ENCODE peak calls at places on chromosomes 4 and X, in six cellular contexts. One of them, this sample, is unnamed.
A peak's percentile ranks its signal among the peaks of the same experiment; 100 is the strongest.

GRCh38 chrX:68261060-68261672 is 172.1 kb downstream of the OPHN1 start:
- DNase-seq in anterior cingulate cortex: no peak
- DNase-seq in brain microvascular endothelial cell: no peak
- DNase-seq in immature natural killer cell: no peak
- DNase-seq in activated CD8-positive, alpha-beta memory T cell treated with anti-CD3 and anti-CD28 coated beads, Interleukin-2, amount 10 ng/mL, durations not matched to agents 7 days and 5 days: no peak
- DNase-seq in cardiac fibroblast: peak; percentile 10
- DNase-seq in this sample: no peak

GRCh38 chr4:36053931-36054330 is 190.4 kb downstream of the ARAP2 start:
- DNase-seq in anterior cingulate cortex: no peak
- DNase-seq in brain microvascular endothelial cell: no peak
- DNase-seq in cardiac fibroblast: peak; percentile 1
- DNase-seq in activated CD8-positive, alpha-beta memory T cell treated with anti-CD3 and anti-CD28 coated beads, Interleukin-2, amount 10 ng/mL, durations not matched to agents 7 days and 5 days: no peak
- DNase-seq in immature natural killer cell: no peak
- DNase-seq in this sample: no peak

GRCh38 chrX:46185923-46186810 is 359.1 kb downstream of the ZNF674 start:
- DNase-seq in anterior cingulate cortex: no peak
- DNase-seq in brain microvascular endothelial cell: no peak
- DNase-seq in immature natural killer cell: no peak
- DNase-seq in cardiac fibroblast: no peak
- DNase-seq in activated CD8-positive, alpha-beta memory T cell treated with anti-CD3 and anti-CD28 coated beads, Interleukin-2, amount 10 ng/mL, durations not matched to agents 7 days and 5 days: no peak
- DNase-seq in this sample: no peak

GRCh38 chr4:159071178-159071968 is 31.5 kb upstream of the RAPGEF2 start:
- DNase-seq in immature natural killer cell: no peak
- DNase-seq in activated CD8-positive, alpha-beta memory T cell treated with anti-CD3 and anti-CD28 coated beads, Interleukin-2, amount 10 ng/mL, durations not matched to agents 7 days and 5 days: no peak
- DNase-seq in cardiac fibroblast: peak; percentile 35
- DNase-seq in anterior cingulate cortex: no peak
- DNase-seq in brain microvascular endothelial cell: peak; percentile 53
- DNase-seq in this sample: no peak

GRCh38 chrX:119870626-119871131 is 854 bp downstream of the RNF113A start:
- DNase-seq in cardiac fibroblast: peak; percentile 15
- DNase-seq in immature natural killer cell: peak; percentile 28
- DNase-seq in activated CD8-positive, alpha-beta memory T cell treated with anti-CD3 and anti-CD28 coated beads, Interleukin-2, amount 10 ng/mL, durations not matched to agents 7 days and 5 days: peak; percentile 58
- DNase-seq in brain microvascular endothelial cell: peak; percentile 22
- DNase-seq in anterior cingulate cortex: peak; percentile 30
- DNase-seq in this sample: peak; percentile 8

GRCh38 chr4:186878203-186878800 is 154.6 kb upstream of the FAT1 start:
- DNase-seq in anterior cingulate cortex: no peak
- DNase-seq in activated CD8-positive, alpha-beta memory T cell treated with anti-CD3 and anti-CD28 coated beads, Interleukin-2, amount 10 ng/mL, durations not matched to agents 7 days and 5 days: no peak
- DNase-seq in brain microvascular endothelial cell: no peak
- DNase-seq in cardiac fibroblast: no peak
- DNase-seq in immature natural killer cell: no peak
- DNase-seq in this sample: no peak

GRCh38 chr4:138655970-138656369 is 359.6 kb upstream of the NOCT start:
- DNase-seq in activated CD8-positive, alpha-beta memory T cell treated with anti-CD3 and anti-CD28 coated beads, Interleukin-2, amount 10 ng/mL, durations not matched to agents 7 days and 5 days: no peak
- DNase-seq in anterior cingulate cortex: no peak
- DNase-seq in immature natural killer cell: no peak
- DNase-seq in cardiac fibroblast: no peak
- DNase-seq in brain microvascular endothelial cell: no peak
- DNase-seq in this sample: no peak

GRCh38 chr4:99868126-99868596 is 26.1 kb downstream of the LAMTOR3 start:
- DNase-seq in cardiac fibroblast: no peak
- DNase-seq in activated CD8-positive, alpha-beta memory T cell treated with anti-CD3 and anti-CD28 coated beads, Interleukin-2, amount 10 ng/mL, durations not matched to agents 7 days and 5 days: peak; percentile 64
- DNase-seq in anterior cingulate cortex: no peak
- DNase-seq in immature natural killer cell: no peak
- DNase-seq in brain microvascular endothelial cell: peak; percentile 32
- DNase-seq in this sample: no peak

GRCh38 chrX:48989483-48989882 is 12.6 kb downstream of the GRIPAP1 start:
- DNase-seq in cardiac fibroblast: peak; percentile 31
- DNase-seq in brain microvascular endothelial cell: no peak
- DNase-seq in anterior cingulate cortex: no peak
- DNase-seq in immature natural killer cell: no peak
- DNase-seq in activated CD8-positive, alpha-beta memory T cell treated with anti-CD3 and anti-CD28 coated beads, Interleukin-2, amount 10 ng/mL, durations not matched to agents 7 days and 5 days: no peak
- DNase-seq in this sample: no peak

GRCh38 chr4:172962564-172963353 is 205.9 kb upstream of the GALNT7 start:
- DNase-seq in anterior cingulate cortex: peak; percentile 20
- DNase-seq in immature natural killer cell: no peak
- DNase-seq in cardiac fibroblast: peak; percentile 16
- DNase-seq in activated CD8-positive, alpha-beta memory T cell treated with anti-CD3 and anti-CD28 coated beads, Interleukin-2, amount 10 ng/mL, durations not matched to agents 7 days and 5 days: no peak
- DNase-seq in brain microvascular endothelial cell: no peak
- DNase-seq in this sample: peak; percentile 74

GRCh38 chr4:1099684-1100335 is 13.6 kb downstream of the RNF212 start:
- DNase-seq in cardiac fibroblast: no peak
- DNase-seq in immature natural killer cell: no peak
- DNase-seq in activated CD8-positive, alpha-beta memory T cell treated with anti-CD3 and anti-CD28 coated beads, Interleukin-2, amount 10 ng/mL, durations not matched to agents 7 days and 5 days: peak; percentile 33
- DNase-seq in brain microvascular endothelial cell: no peak
- DNase-seq in anterior cingulate cortex: no peak
- DNase-seq in this sample: no peak

GRCh38 chr4:8553216-8553615 is 27.0 kb upstream of the GPR78 start:
- DNase-seq in immature natural killer cell: no peak
- DNase-seq in anterior cingulate cortex: no peak
- DNase-seq in brain microvascular endothelial cell: no peak
- DNase-seq in activated CD8-positive, alpha-beta memory T cell treated with anti-CD3 and anti-CD28 coated beads, Interleukin-2, amount 10 ng/mL, durations not matched to agents 7 days and 5 days: no peak
- DNase-seq in cardiac fibroblast: no peak
- DNase-seq in this sample: no peak

GRCh38 chrX:154002215-154002719 is 17.4 kb downstream of the IRAK1 start:
- DNase-seq in activated CD8-positive, alpha-beta memory T cell treated with anti-CD3 and anti-CD28 coated beads, Interleukin-2, amount 10 ng/mL, durations not matched to agents 7 days and 5 days: peak; percentile 76
- DNase-seq in brain microvascular endothelial cell: no peak
- DNase-seq in immature natural killer cell: peak; percentile 76
- DNase-seq in cardiac fibroblast: peak; percentile 46
- DNase-seq in anterior cingulate cortex: peak; percentile 23
- DNase-seq in this sample: peak; percentile 39

GRCh38 chr4:51894246-51894645 is 51.3 kb downstream of the DCUN1D4 start:
- DNase-seq in brain microvascular endothelial cell: no peak
- DNase-seq in cardiac fibroblast: peak; percentile 16
- DNase-seq in anterior cingulate cortex: no peak
- DNase-seq in activated CD8-positive, alpha-beta memory T cell treated with anti-CD3 and anti-CD28 coated beads, Interleukin-2, amount 10 ng/mL, durations not matched to agents 7 days and 5 days: no peak
- DNase-seq in immature natural killer cell: no peak
- DNase-seq in this sample: no peak

GRCh38 chr4:139367421-139368090 is 65.3 kb upstream of the NDUFC1 start:
- DNase-seq in activated CD8-positive, alpha-beta memory T cell treated with anti-CD3 and anti-CD28 coated beads, Interleukin-2, amount 10 ng/mL, durations not matched to agents 7 days and 5 days: no peak
- DNase-seq in anterior cingulate cortex: no peak
- DNase-seq in brain microvascular endothelial cell: no peak
- DNase-seq in immature natural killer cell: no peak
- DNase-seq in cardiac fibroblast: peak; percentile 43
- DNase-seq in this sample: no peak

GRCh38 chr4:86220137-86220536 is 139.7 kb downstream of the MAPK10 start:
- DNase-seq in anterior cingulate cortex: no peak
- DNase-seq in brain microvascular endothelial cell: no peak
- DNase-seq in activated CD8-positive, alpha-beta memory T cell treated with anti-CD3 and anti-CD28 coated beads, Interleukin-2, amount 10 ng/mL, durations not matched to agents 7 days and 5 days: no peak
- DNase-seq in cardiac fibroblast: peak; percentile 73
- DNase-seq in immature natural killer cell: no peak
- DNase-seq in this sample: no peak

This sample was measured in thyroid gland.